ENCODE peak calls at places on chromosomes 13 and 19, in five cellular contexts. O is tibial nerve, U is ascending aorta, I is testis, W is body of pancreas. V is an unnamed sample. For H3K27me3, the result is how much of the 10 kb centered on the place peaks cover.

GRCh38 chr13:83980322-83980721 is 98.0 kb upstream of the SLITRK1 start:
- DNase-seq in O (no peak), U (no peak), I (no peak), W (no peak), V (no peak)

GRCh38 chr19:1840541-1841115 is 7.7 kb downstream of the REXO1 start:
- DNase-seq in O (no peak), U (no peak), I (peak), W (no peak), V (peak)

GRCh38 chr13:42071667-42072419 is 23.4 kb downstream of the DGKH start:
- DNase-seq in O (no peak), U (no peak), I (no peak), W (no peak), V (no peak)

GRCh38 chr13:20847298-20847697 is 55.2 kb downstream of the XPO4 start:
- DNase-seq in O (no peak), U (no peak), I (no peak), W (no peak), V (no peak)

GRCh38 chr13:93004919-93005318 is 221.7 kb upstream of the GPC6 start:
- DNase-seq in O (no peak), U (no peak), I (no peak), W (no peak), V (no peak)

GRCh38 chr13:80363890-80364503 is 23.1 kb upstream of the SPRY2 start:
- DNase-seq in O (no peak), U (no peak), I (no peak), W (no peak), V (no peak)

GRCh38 chr19:10286803-10287737 is at the start of gene ICAM4:
- DNase-seq in O (no peak), U (no peak), I (peak), W (peak), V (peak)

GRCh38 chr13:110716235-110716505 is 2.7 kb downstream of the ING1 start:
- DNase-seq in O (peak), U (peak), I (peak), W (peak), V (no peak)

GRCh38 chr19:47713046-47714021 is at the start of gene EHD2:
- DNase-seq in O (peak), U (peak), I (peak), W (peak), V (peak)

GRCh38 chr13:113411216-113412023 is 41.9 kb downstream of the ADPRHL1 start:
- DNase-seq in O (no peak), U (peak), I (no peak), W (no peak), V (peak)

GRCh38 chr19:35254341-35255297 is 5.8 kb downstream of the LSR start:
- DNase-seq in O (no peak), U (no peak), I (no peak), W (no peak), V (peak)

GRCh38 chr13:30923423-30923822 is 9.0 kb upstream of the TEX26 start:
- DNase-seq in O (no peak), U (no peak), I (no peak), W (no peak), V (no peak)

GRCh38 chr19:46006411-46006810 is 11.1 kb downstream of the CCDC61 start:
- DNase-seq in O (no peak), U (no peak), I (no peak), W (no peak), V (no peak)

GRCh38 chr19:43880483-43880882 is 53.4 kb downstream of the ZNF283 start:
- DNase-seq in O (no peak), U (no peak), I (no peak), W (no peak), V (no peak)

GRCh38 chr19:43883864-43884263 is 51.2 kb downstream of the ZNF45 start:
- DNase-seq in O (no peak), U (no peak), I (no peak), W (no peak), V (no peak)
- H3K27ac ChIP-seq in O (no peak), U (no peak), I (no peak), W (no peak), V (no peak)

DNA sequence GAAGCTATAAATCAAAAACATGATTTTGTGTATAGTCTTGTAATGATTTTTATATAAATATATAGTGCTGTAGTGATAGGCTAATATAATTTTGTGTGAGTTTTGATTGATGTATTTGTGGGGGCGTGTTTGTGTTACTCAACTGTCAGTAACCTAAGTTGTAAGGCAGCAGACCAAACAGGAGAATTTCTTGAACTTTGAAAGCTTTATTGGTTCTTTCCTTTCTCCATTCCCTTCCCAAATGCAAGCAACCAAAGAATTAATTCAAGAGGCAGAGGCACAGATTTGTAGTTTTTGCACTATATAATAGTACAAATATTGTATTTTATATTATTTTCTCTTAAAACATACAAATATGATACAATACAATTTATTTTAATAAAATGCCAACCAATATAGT is 109.6 kb downstream of the FLT1 start:
- DNase-seq in O (no peak), U (no peak), I (no peak), W (no peak), V (no peak)
- H3K27me3 ChIP-seq in O (under half), U (under half), I (under half), W (under half), V (under half)

GRCh38 chr13:48600374-48601364 is 53.1 kb upstream of the CYSLTR2 start:
- DNase-seq in O (no peak), U (no peak), I (peak), W (peak), V (no peak)
- H3K27ac ChIP-seq in O (no peak), U (no peak), I (peak), W (peak), V (no peak)

GRCh38 chr13:106205871-106206270 is 329.6 kb downstream of the EFNB2 start:
- DNase-seq in O (no peak), U (no peak), I (no peak), W (no peak), V (no peak)
- H3K27me3 ChIP-seq in O (under half), U (under half), I (under half), W (under half), V (under half)

GRCh38 chr19:49570138-49570856 is 10.1 kb downstream of the NOSIP start:
- DNase-seq in O (no peak), U (peak), I (peak), W (peak), V (no peak)

GRCh38 chr19:49566302-49566701 is 14.1 kb downstream of the NOSIP start:
- DNase-seq in O (no peak), U (no peak), I (no peak), W (no peak), V (no peak)

GRCh38 chr19:49570997-49571676 is 9.2 kb downstream of the NOSIP start:
- DNase-seq in O (no peak), U (no peak), I (peak), W (peak), V (no peak)

GRCh38 chr19:49565261-49565660 is 15.1 kb downstream of the NOSIP start:
- DNase-seq in O (no peak), U (peak), I (peak), W (peak), V (no peak)

GRCh38 chr19:49567722-49568454 is 12.5 kb downstream of the NOSIP start:
- DNase-seq in O (no peak), U (no peak), I (no peak), W (no peak), V (no peak)
- H3K27ac ChIP-seq in O (no peak), U (no peak), I (no peak), W (no peak), V (peak)

DNA sequence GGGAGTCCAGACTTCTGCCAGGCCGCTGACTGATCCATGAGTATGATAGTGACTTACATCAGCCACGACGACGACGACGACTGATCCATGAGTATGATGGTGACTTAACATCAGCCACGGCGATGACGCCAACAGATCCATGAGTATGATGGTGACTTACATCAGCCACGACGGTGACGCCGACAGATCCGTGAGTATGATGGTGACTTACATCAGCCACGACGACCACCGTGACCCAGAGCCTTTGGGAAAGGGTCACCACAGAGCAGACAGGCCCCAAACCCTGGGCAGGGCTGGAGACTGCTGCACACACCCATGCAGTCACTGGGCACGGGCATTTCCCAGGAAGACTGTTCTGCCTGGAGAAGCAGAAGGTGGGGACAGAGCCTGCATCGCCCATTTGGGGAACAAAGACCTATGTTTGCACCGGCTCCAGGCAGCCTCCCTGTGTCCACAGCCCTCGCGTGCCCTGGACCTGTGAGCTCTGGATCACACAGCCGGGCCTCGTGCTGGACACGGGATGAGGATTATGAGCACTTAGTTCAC is 130.9 kb upstream of the SPACA7 start:
- DNase-seq in O (no peak), U (no peak), I (peak), W (no peak), V (peak)
- H3K27me3 ChIP-seq in O (under half), U (under half), I (under half), W (under half), V (under half)

GRCh38 chr19:7645656-7646425 is 8.9 kb downstream of the STXBP2 start:
- DNase-seq in O (no peak), U (no peak), I (no peak), W (no peak), V (no peak)

GRCh38 chr19:7647156-7647555 is 10.2 kb downstream of the STXBP2 start:
- DNase-seq in O (no peak), U (no peak), I (no peak), W (no peak), V (no peak)

GRCh38 chr19:7650148-7650547 is 13.2 kb downstream of the STXBP2 start:
- DNase-seq in O (no peak), U (no peak), I (no peak), W (no peak), V (no peak)

GRCh38 chr19:7646426-7646700 is 9.5 kb downstream of the STXBP2 start:
- DNase-seq in O (no peak), U (no peak), I (no peak), W (no peak), V (no peak)

GRCh38 chr19:7648265-7649014 is 11.5 kb downstream of the STXBP2 start:
- DNase-seq in O (no peak), U (no peak), I (no peak), W (no peak), V (no peak)
- H3K27ac ChIP-seq in O (no peak), U (no peak), I (no peak), W (no peak), V (no peak)